ENCODE peak calls at places on chromosome 9, in eight cellular contexts. M is RWPE1, C is GM10248, Q is OCI-LY7, B is PC-3, E is HepG2, J is HFF-Myc, F is foreskin keratinocyte. G is an unnamed sample.

GRCh38 chr9:108634669-108635462 is 220.9 kb downstream of the ACTL7B start:
- DNase-seq in M (peak), C (no peak), Q (no peak), B (peak), E (no peak), J (no peak), F (peak), G (no peak)

GRCh38 chr9:124761196-124761595 is 9.9 kb downstream of the NR6A1 start:
- DNase-seq in M (no peak), C (no peak), Q (no peak), B (no peak), E (no peak), J (no peak), F (no peak), G (no peak)

GRCh38 chr9:99578666-99579065 is 243.0 kb upstream of the NR4A3 start:
- DNase-seq in M (no peak), C (no peak), Q (no peak), B (no peak), E (no peak), J (no peak), F (no peak), G (no peak)

GRCh38 chr9:90107021-90107771 is 502.4 kb downstream of the GADD45G start:
- DNase-seq in M (peak), C (no peak), Q (no peak), B (peak), E (no peak), J (peak), F (peak), G (no peak)

GRCh38 chr9:107489144-107489673 is 360 bp downstream of the KLF4 start:
- DNase-seq in M (peak), C (no peak), Q (no peak), B (peak), E (no peak), J (no peak), F (peak), G (no peak)

GRCh38 chr9:26605367-26605766 is 287.2 kb downstream of the CAAP1 start:
- DNase-seq in M (no peak), C (no peak), Q (no peak), B (no peak), E (no peak), J (no peak), F (no peak), G (no peak)

GRCh38 chr9:128703616-128704355 is 1.5 kb downstream of the PKN3 start:
- DNase-seq in M (no peak), C (no peak), Q (no peak), B (no peak), E (no peak), J (no peak), F (no peak), G (no peak)

GRCh38 chr9:5510360-5510931 is at the start of gene PDCD1LG2:
- DNase-seq in M (no peak), C (peak), Q (no peak), B (peak), E (no peak), J (peak), F (peak), G (peak)

GRCh38 chr9:3200331-3200774 is 325.4 kb downstream of the RFX3 start:
- DNase-seq in M (no peak), C (no peak), Q (no peak), B (peak), E (no peak), J (peak), F (peak), G (peak)

GRCh38 chr9:18606831-18607230 is 132.9 kb downstream of the ADAMTSL1 start:
- DNase-seq in M (no peak), C (no peak), Q (no peak), B (no peak), E (no peak), J (no peak), F (no peak), G (no peak)

GRCh38 chr9:82789155-82789824 is 273.7 kb downstream of the RASEF start:
- DNase-seq in M (no peak), C (no peak), Q (no peak), B (no peak), E (no peak), J (no peak), F (no peak), G (no peak)

GRCh38 chr9:137046094-137046787 is at the start of gene NPDC1:
- DNase-seq in M (peak), C (peak), Q (peak), B (peak), E (peak), J (peak), F (peak), G (peak)

GRCh38 chr9:34997375-34997774 is 7.8 kb downstream of the DNAJB5 start:
- DNase-seq in M (no peak), C (no peak), Q (no peak), B (no peak), E (no peak), J (no peak), F (no peak), G (no peak)

GRCh38 chr9:63859475-63860215 is 1425.4 kb downstream of the FOXD4L5 start:
- DNase-seq in M (no peak), C (peak), Q (no peak), B (no peak), E (peak), J (no peak), F (no peak), G (peak)

GRCh38 chr9:2291980-2292704 is 277.0 kb downstream of the SMARCA2 start:
- DNase-seq in M (peak), C (no peak), Q (no peak), B (peak), E (no peak), J (peak), F (peak), G (no peak)

GRCh38 chr9:34072410-34072809 is 23.7 kb upstream of the UBAP2 start:
- DNase-seq in M (peak), C (no peak), Q (no peak), B (peak), E (no peak), J (no peak), F (peak), G (no peak)

GRCh38 chr9:135736979-135737839 is 35.2 kb downstream of the KCNT1 start:
- DNase-seq in M (no peak), C (no peak), Q (no peak), B (peak), E (no peak), J (no peak), F (no peak), G (no peak)

GRCh38 chr9:6925841-6926240 is 168.1 kb downstream of the KDM4C start:
- DNase-seq in M (no peak), C (no peak), Q (no peak), B (no peak), E (no peak), J (no peak), F (no peak), G (no peak)

GRCh38 chr9:2673161-2673560 is 44.1 kb upstream of the KCNV2 start:
- DNase-seq in M (no peak), C (no peak), Q (no peak), B (no peak), E (no peak), J (no peak), F (no peak), G (no peak)

GRCh38 chr9:19488721-19489120 is 79.9 kb downstream of the ACER2 start:
- DNase-seq in M (no peak), C (no peak), Q (no peak), B (no peak), E (no peak), J (no peak), F (no peak), G (no peak)

GRCh38 chr9:114565204-114565603 is 22.4 kb upstream of the ATP6V1G1 start:
- DNase-seq in M (no peak), C (no peak), Q (no peak), B (no peak), E (no peak), J (no peak), F (no peak), G (no peak)

GRCh38 chr9:78507008-78507407 is 210.1 kb downstream of the PSAT1 start:
- DNase-seq in M (no peak), C (no peak), Q (no peak), B (no peak), E (no peak), J (no peak), F (no peak), G (no peak)

GRCh38 chr9:130728721-130729120 is 35.1 kb downstream of the EXOSC2 start:
- DNase-seq in M (peak), C (no peak), Q (no peak), B (peak), E (no peak), J (peak), F (peak), G (peak)

GRCh38 chr9:5910413-5911057 is 19.8 kb downstream of the MLANA start:
- DNase-seq in M (no peak), C (no peak), Q (no peak), B (no peak), E (no peak), J (no peak), F (no peak), G (no peak)

GRCh38 chr9:120441446-120442279 is 138.3 kb downstream of the CDK5RAP2 start:
- DNase-seq in M (no peak), C (no peak), Q (no peak), B (no peak), E (no peak), J (no peak), F (peak), G (peak)

GRCh38 chr9:105150991-105151685 is 93.3 kb upstream of the SLC44A1 start:
- DNase-seq in M (peak), C (no peak), Q (no peak), B (peak), E (no peak), J (no peak), F (peak), G (peak)

GRCh38 chr9:32551491-32552049 is 557 bp upstream of the SMIM27 start:
- DNase-seq in M (peak), C (peak), Q (peak), B (peak), E (peak), J (no peak), F (no peak), G (no peak)

GRCh38 chr9:131954299-131954698 is 125.4 kb downstream of the MED27 start:
- DNase-seq in M (no peak), C (no peak), Q (peak), B (peak), E (no peak), J (no peak), F (peak), G (no peak)
- TF ChIP-seq CTCF in M (no peak), C (peak), Q (peak), B (peak), E (peak), J (peak), F (peak), G (peak)

GRCh38 chr9:118170032-118170955 is 466.1 kb downstream of the TLR4 start:
- DNase-seq in M (peak), C (peak), Q (peak), B (peak), E (peak), J (peak), F (peak), G (peak)
- TF ChIP-seq CTCF in M (peak), C (peak), Q (peak), B (peak), E (peak), J (peak), F (peak), G (peak)

GRCh38 chr9:76456202-76456926 is 2.6 kb upstream of the GCNT1 start:
- DNase-seq in M (peak), C (peak), Q (peak), B (peak), E (peak), J (no peak), F (peak), G (no peak)

GRCh38 chr9:76453785-76454184 is 5.2 kb upstream of the GCNT1 start:
- DNase-seq in M (no peak), C (no peak), Q (no peak), B (no peak), E (no peak), J (no peak), F (peak), G (peak)

GRCh38 chr9:76459691-76460635 is 981 bp downstream of the GCNT1 start:
- DNase-seq in M (peak), C (no peak), Q (peak), B (peak), E (peak), J (no peak), F (peak), G (peak)

GRCh38 chr9:76463211-76463610 is 4.2 kb downstream of the GCNT1 start:
- DNase-seq in M (no peak), C (peak), Q (peak), B (no peak), E (no peak), J (no peak), F (no peak), G (no peak)

GRCh38 chr9:76458903-76459690 is at the start of gene GCNT1:
- DNase-seq in M (peak), C (peak), Q (peak), B (peak), E (peak), J (peak), F (peak), G (peak)
- TF ChIP-seq CTCF in M (peak), C (peak), Q (peak), B (peak), E (peak), J (peak), F (peak), G (peak)

GRCh38 chr9:118522093-118523028 is 818.2 kb downstream of the TLR4 start:
- DNase-seq in M (peak), C (peak), Q (peak), B (no peak), E (peak), J (no peak), F (peak), G (peak)
- TF ChIP-seq CTCF in M (peak), C (peak), Q (peak), B (no peak), E (peak), J (peak), F (peak), G (peak)

DNA sequence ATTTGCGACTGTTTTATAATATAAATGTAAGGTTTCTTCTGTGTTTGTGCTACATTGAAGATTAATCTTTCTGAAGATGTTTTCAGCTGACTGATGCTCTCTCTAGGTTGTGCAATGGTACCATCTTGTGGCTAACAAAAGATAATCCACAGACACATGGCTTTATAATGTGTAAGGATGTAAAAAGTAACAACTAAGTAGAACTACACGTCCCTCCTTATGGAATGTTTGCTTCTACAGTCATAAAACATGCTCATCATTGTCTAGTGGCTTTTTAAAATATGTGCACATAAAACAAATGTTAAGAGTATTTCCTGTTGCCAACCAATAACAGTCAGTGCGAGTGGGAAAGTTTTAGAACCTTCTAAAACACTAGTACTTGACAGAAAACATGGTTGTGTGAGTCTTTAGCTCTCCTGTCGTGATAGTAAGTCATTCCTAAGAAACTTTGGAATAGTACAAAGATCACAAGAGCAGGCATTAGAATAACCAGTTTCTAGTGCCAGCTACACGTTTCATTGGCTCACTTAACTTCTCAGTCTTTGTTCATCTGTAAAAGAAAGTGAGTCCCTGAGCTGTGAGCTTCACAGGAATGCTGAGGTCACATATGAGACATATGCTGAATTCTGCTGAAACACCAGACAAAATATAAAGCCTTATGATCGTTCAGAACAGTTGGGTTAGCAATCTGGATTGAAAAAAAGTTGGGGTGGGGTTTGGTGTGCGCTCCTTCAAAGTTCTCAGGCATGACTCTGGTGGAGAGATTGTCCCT is 75.7 kb upstream of the GLIS3 start:
- DNase-seq in M (peak), C (no peak), Q (no peak), B (peak), E (no peak), J (peak), F (peak), G (peak)
- TF ChIP-seq CTCF in M (peak), C (peak), Q (peak), B (peak), E (peak), J (peak), F (peak), G (peak)